ENCODE peak calls at places on chromosomes 5 and 9, in ten cellular contexts. P is HFF-Myc; T is activated naive CD4-positive, alpha-beta T cell treated with anti-CD3 and anti-CD28 coated beads, Interleukin-2, amount 50 U/mL, for 16 hours; Y is GM03348; J is right lobe of liver; E is PC-9; I is COR-L47; G is CD8-positive, alpha-beta T cell; N is transverse colon; B is neural progenitor cell. W is an unnamed sample.

GRCh38 chr5:129631946-129632345 is 115.9 kb upstream of the MINAR2 start:
- DNase-seq in P (no peak), T (no peak), Y (no peak), J (no peak), E (no peak), I (no peak), G (no peak), N (no peak), B (no peak), W (no peak)

GRCh38 chr5:151251001-151251551 is 1.9 kb upstream of the GM2A start:
- DNase-seq in P (no peak), T (no peak), Y (no peak), J (peak; percentile 85), E (no peak), I (no peak), G (no peak), N (peak; percentile 19), B (no peak), W (peak; percentile 68)

GRCh38 chr5:172044631-172045314 is 38.3 kb upstream of the FBXW11 start:
- DNase-seq in P (no peak), T (no peak), Y (no peak), J (no peak), E (no peak), I (no peak), G (no peak), N (no peak), B (peak; percentile 19), W (no peak)

GRCh38 chr5:136079195-136079985 is 50.6 kb downstream of the TGFBI start:
- DNase-seq in P (no peak), T (no peak), Y (no peak), J (peak; percentile 35), E (no peak), I (no peak), G (no peak), N (no peak), B (peak; percentile 39), W (no peak)

GRCh38 chr9:79817469-79818004 is 245.8 kb downstream of the TLE4 start:
- DNase-seq in P (no peak), T (no peak), Y (no peak), J (no peak), E (no peak), I (no peak), G (no peak), N (no peak), B (peak; percentile 21), W (no peak)

GRCh38 chr5:123422433-123423277 is 548 bp downstream of the CEP120 start:
- DNase-seq in P (no peak), T (no peak), Y (peak; percentile 11), J (no peak), E (peak; percentile 4), I (peak; percentile 18), G (peak; percentile 2), N (no peak), B (peak; percentile 46), W (no peak)

GRCh38 chr5:133884525-133885311 is 83.7 kb downstream of the C5orf15 start:
- DNase-seq in P (no peak), T (no peak), Y (no peak), J (no peak), E (no peak), I (no peak), G (no peak), N (no peak), B (no peak), W (no peak)

GRCh38 chr9:128416432-128417019 is 4.1 kb upstream of the CERCAM start:
- DNase-seq in P (no peak), T (no peak), Y (no peak), J (no peak), E (no peak), I (no peak), G (no peak), N (no peak), B (no peak), W (no peak)

GRCh38 chr5:124908603-124909451 is 162.4 kb upstream of the ZNF608 start:
- DNase-seq in P (no peak), T (no peak), Y (no peak), J (no peak), E (no peak), I (peak; percentile 87), G (no peak), N (no peak), B (peak; percentile 36), W (no peak)

GRCh38 chr5:179125789-179126505 is 65.8 kb downstream of the ZNF354C start:
- DNase-seq in P (no peak), T (no peak), Y (no peak), J (peak; percentile 34), E (no peak), I (no peak), G (no peak), N (no peak), B (no peak), W (peak; percentile 54)

GRCh38 chr5:4994994-4995393 is 145.1 kb upstream of the ADAMTS16 start:
- DNase-seq in P (no peak), T (no peak), Y (peak; percentile 49), J (no peak), E (no peak), I (no peak), G (no peak), N (no peak), B (no peak), W (no peak)

GRCh38 chr5:115309751-115310370 is 13.4 kb upstream of the CCDC112 start:
- DNase-seq in P (no peak), T (no peak), Y (peak; percentile 28), J (no peak), E (no peak), I (peak; percentile 41), G (no peak), N (no peak), B (peak; percentile 18), W (no peak)

GRCh38 chr5:167770461-167770860 is 521.0 kb upstream of the WWC1 start:
- DNase-seq in P (peak; percentile 20), T (no peak), Y (peak; percentile 59), J (no peak), E (no peak), I (no peak), G (no peak), N (no peak), B (no peak), W (no peak)

GRCh38 chr5:131163315-131164119 is 1.5 kb downstream of the HINT1 start:
- DNase-seq in P (no peak), T (no peak), Y (peak; percentile 32), J (no peak), E (no peak), I (no peak), G (no peak), N (no peak), B (peak; percentile 6), W (no peak)

GRCh38 chr5:14742427-14743010 is 78.0 kb downstream of the OTULIN start:
- DNase-seq in P (no peak), T (no peak), Y (no peak), J (no peak), E (no peak), I (peak; percentile 72), G (no peak), N (no peak), B (no peak), W (no peak)

GRCh38 chr5:135218486-135218755 is 180.6 kb downstream of the MACROH2A1 start:
- DNase-seq in P (no peak), T (no peak), Y (no peak), J (no peak), E (no peak), I (no peak), G (no peak), N (no peak), B (no peak), W (peak; percentile 33)

GRCh38 chr9:133699546-133699945 is 38.6 kb downstream of the SARDH start:
- DNase-seq in P (no peak), T (no peak), Y (no peak), J (no peak), E (no peak), I (no peak), G (no peak), N (no peak), B (no peak), W (no peak)

GRCh38 chr9:37200572-37201005 is 80.2 kb downstream of the ZCCHC7 start:
- DNase-seq in P (peak; percentile 36), T (no peak), Y (peak; percentile 53), J (no peak), E (no peak), I (no peak), G (no peak), N (no peak), B (no peak), W (no peak)

GRCh38 chr9:92723299-92723625 is 41.4 kb downstream of the BICD2 start:
- DNase-seq in P (no peak), T (no peak), Y (no peak), J (no peak), E (no peak), I (no peak), G (no peak), N (no peak), B (no peak), W (no peak)

GRCh38 chr9:126230692-126231091 is 95.9 kb upstream of the MVB12B start:
- DNase-seq in P (no peak), T (no peak), Y (no peak), J (no peak), E (no peak), I (no peak), G (no peak), N (no peak), B (no peak), W (no peak)

GRCh38 chr5:35921930-35922329 is 16.5 kb downstream of the CAPSL start:
- DNase-seq in P (no peak), T (no peak), Y (no peak), J (no peak), E (no peak), I (no peak), G (no peak), N (no peak), B (no peak), W (no peak)

GRCh38 chr5:149355688-149356087 is 2.2 kb upstream of the PCYOX1L start:
- DNase-seq in P (no peak), T (no peak), Y (no peak), J (no peak), E (no peak), I (no peak), G (no peak), N (no peak), B (no peak), W (no peak)

GRCh38 chr5:63205976-63206375 is 627.4 kb downstream of the LRRC70 start:
- DNase-seq in P (no peak), T (no peak), Y (no peak), J (no peak), E (no peak), I (no peak), G (no peak), N (no peak), B (peak; percentile 6), W (no peak)

GRCh38 chr9:124257865-124258764 is at the start of gene NEK6:
- DNase-seq in P (no peak), T (peak; percentile 15), Y (peak; percentile 88), J (peak; percentile 81), E (no peak), I (peak; percentile 4), G (no peak), N (peak; percentile 19), B (peak; percentile 63), W (peak; percentile 78)

GRCh38 chr5:15566789-15567188 is 66.8 kb downstream of the FBXL7 start:
- DNase-seq in P (no peak), T (no peak), Y (no peak), J (no peak), E (no peak), I (no peak), G (no peak), N (no peak), B (no peak), W (no peak)

GRCh38 chr5:1652873-1653707 is 129.3 kb upstream of the LPCAT1 start:
- DNase-seq in P (no peak), T (no peak), Y (peak; percentile 51), J (no peak), E (no peak), I (no peak), G (no peak), N (no peak), B (no peak), W (no peak)

GRCh38 chr5:87254035-87254434 is 13.6 kb upstream of the RASA1 start:
- DNase-seq in P (no peak), T (no peak), Y (no peak), J (no peak), E (no peak), I (no peak), G (no peak), N (no peak), B (no peak), W (no peak)

GRCh38 chr9:12702160-12702758 is 9.1 kb downstream of the TYRP1 start:
- DNase-seq in P (no peak), T (no peak), Y (peak; percentile 40), J (peak; percentile 50), E (peak; percentile 23), I (peak; percentile 45), G (no peak), N (peak; percentile 16), B (peak; percentile 80), W (no peak)